ENCODE peak calls at places on chromosomes 2 and 18, in six cellular contexts. One of them, this sample, is unnamed. For H3K9me3 and H3K4me1, the result is how much of the 10 kb centered on the place peaks cover.

GRCh38 chr18:79982736-79983135 is 5.6 kb downstream of the TXNL4A start:
- DNase-seq in heart right ventricle: no peak
- DNase-seq in left ventricle myocardium inferior: no peak
- DNase-seq in body of pancreas: peak
- DNase-seq in aorta: no peak
- DNase-seq in IMR-90: peak
- DNase-seq in this sample: no peak

GRCh38 chr2:120914839-120915521 is 179.3 kb downstream of the GLI2 start:
- DNase-seq in IMR-90: peak
- DNase-seq in body of pancreas: peak
- DNase-seq in aorta: peak
- DNase-seq in left ventricle myocardium inferior: peak
- DNase-seq in heart right ventricle: peak
- DNase-seq in this sample: peak

GRCh38 chr2:238945433-238946150 is 97.7 kb downstream of the TWIST2 start:
- DNase-seq in left ventricle myocardium inferior: peak
- DNase-seq in aorta: peak
- DNase-seq in IMR-90: peak
- DNase-seq in body of pancreas: no peak
- DNase-seq in heart right ventricle: peak
- DNase-seq in this sample: peak

GRCh38 chr2:121096611-121097010 is 188.4 kb downstream of the TFCP2L1 start:
- DNase-seq in IMR-90: no peak
- DNase-seq in heart right ventricle: no peak
- DNase-seq in aorta: peak
- DNase-seq in left ventricle myocardium inferior: no peak
- DNase-seq in body of pancreas: no peak
- DNase-seq in this sample: no peak

GRCh38 chr2:63059434-63060078 is 8.9 kb downstream of the OTX1 start:
- DNase-seq in body of pancreas: no peak
- DNase-seq in aorta: no peak
- DNase-seq in heart right ventricle: no peak
- DNase-seq in left ventricle myocardium inferior: no peak
- DNase-seq in IMR-90: no peak
- DNase-seq in this sample: no peak

GRCh38 chr18:6327895-6328623 is 86.7 kb downstream of the L3MBTL4 start:
- DNase-seq in left ventricle myocardium inferior: no peak
- DNase-seq in aorta: no peak
- DNase-seq in body of pancreas: peak
- DNase-seq in heart right ventricle: no peak
- DNase-seq in IMR-90: no peak
- DNase-seq in this sample: no peak

GRCh38 chr18:60292186-60292585 is 80.4 kb downstream of the MC4R start:
- DNase-seq in aorta: no peak
- DNase-seq in body of pancreas: no peak
- DNase-seq in left ventricle myocardium inferior: no peak
- DNase-seq in heart right ventricle: no peak
- DNase-seq in IMR-90: no peak
- DNase-seq in this sample: no peak

GRCh38 chr2:13015941-13016340 is 299.2 kb downstream of the TRIB2 start:
- DNase-seq in left ventricle myocardium inferior: no peak
- DNase-seq in IMR-90: no peak
- DNase-seq in body of pancreas: no peak
- DNase-seq in aorta: no peak
- DNase-seq in heart right ventricle: no peak
- DNase-seq in this sample: no peak

GRCh38 chr18:71707985-71708500 is 836.1 kb downstream of the CBLN2 start:
- DNase-seq in aorta: no peak
- DNase-seq in heart right ventricle: no peak
- DNase-seq in IMR-90: no peak
- DNase-seq in body of pancreas: no peak
- DNase-seq in left ventricle myocardium inferior: no peak
- DNase-seq in this sample: no peak

GRCh38 chr18:57353940-57354461 is 1.6 kb downstream of the ST8SIA3 start:
- DNase-seq in left ventricle myocardium inferior: peak
- DNase-seq in aorta: peak
- DNase-seq in body of pancreas: peak
- DNase-seq in IMR-90: peak
- DNase-seq in heart right ventricle: peak
- DNase-seq in this sample: peak

GRCh38 chr18:63040788-63041410 is 278.7 kb downstream of the BCL2 start:
- DNase-seq in heart right ventricle: no peak
- DNase-seq in aorta: no peak
- DNase-seq in IMR-90: no peak
- DNase-seq in body of pancreas: no peak
- DNase-seq in left ventricle myocardium inferior: no peak
- DNase-seq in this sample: no peak

GRCh38 chr2:121147766-121148165 is 137.2 kb downstream of the TFCP2L1 start:
- DNase-seq in left ventricle myocardium inferior: no peak
- DNase-seq in body of pancreas: no peak
- DNase-seq in IMR-90: no peak
- DNase-seq in heart right ventricle: no peak
- DNase-seq in aorta: no peak
- DNase-seq in this sample: no peak

GRCh38 chr2:112004246-112004645 is 50.8 kb upstream of the TMEM87B start:
- DNase-seq in aorta: no peak
- DNase-seq in heart right ventricle: peak
- DNase-seq in body of pancreas: peak
- DNase-seq in left ventricle myocardium inferior: peak
- DNase-seq in IMR-90: peak
- DNase-seq in this sample: peak

GRCh38 chr2:241151934-241152660 is 1.8 kb downstream of the PPP1R7 start:
- DNase-seq in body of pancreas: no peak
- DNase-seq in IMR-90: peak
- DNase-seq in left ventricle myocardium inferior: no peak
- DNase-seq in heart right ventricle: no peak
- DNase-seq in aorta: peak
- DNase-seq in this sample: no peak

GRCh38 chr2:142217804-142218203 is 87.0 kb upstream of the LRP1B start:
- DNase-seq in heart right ventricle: no peak
- DNase-seq in body of pancreas: no peak
- DNase-seq in left ventricle myocardium inferior: no peak
- DNase-seq in IMR-90: peak
- DNase-seq in aorta: no peak
- DNase-seq in this sample: no peak

GRCh38 chr2:12397861-12398260 is 318.9 kb upstream of the TRIB2 start:
- DNase-seq in left ventricle myocardium inferior: no peak
- DNase-seq in aorta: no peak
- DNase-seq in body of pancreas: no peak
- DNase-seq in heart right ventricle: peak
- DNase-seq in IMR-90: no peak
- DNase-seq in this sample: peak

GRCh38 chr2:227460079-227460485 is 11.9 kb upstream of the AGFG1 start:
- DNase-seq in heart right ventricle: no peak
- DNase-seq in left ventricle myocardium inferior: no peak
- DNase-seq in body of pancreas: no peak
- DNase-seq in aorta: no peak
- DNase-seq in IMR-90: peak
- DNase-seq in this sample: no peak

GRCh38 chr18:60675801-60676200 is 303.2 kb upstream of the MC4R start:
- DNase-seq in heart right ventricle: no peak
- DNase-seq in left ventricle myocardium inferior: no peak
- DNase-seq in body of pancreas: peak
- DNase-seq in aorta: no peak
- DNase-seq in IMR-90: no peak
- DNase-seq in this sample: no peak

GRCh38 chr18:61891271-61891670 is 1.5 kb downstream of the RNF152 start:
- DNase-seq in heart right ventricle: no peak
- DNase-seq in left ventricle myocardium inferior: no peak
- DNase-seq in IMR-90: no peak
- DNase-seq in body of pancreas: no peak
- DNase-seq in aorta: no peak
- DNase-seq in this sample: no peak

GRCh38 chr2:205287316-205287715 is 395.0 kb upstream of the NRP2 start:
- DNase-seq in left ventricle myocardium inferior: no peak
- DNase-seq in IMR-90: peak
- DNase-seq in heart right ventricle: no peak
- DNase-seq in aorta: no peak
- DNase-seq in body of pancreas: no peak
- DNase-seq in this sample: no peak

GRCh38 chr2:216777637-216778273 is 82.1 kb downstream of the TNP1 start:
- DNase-seq in IMR-90: peak
- DNase-seq in aorta: no peak
- DNase-seq in heart right ventricle: no peak
- DNase-seq in body of pancreas: peak
- DNase-seq in left ventricle myocardium inferior: no peak
- DNase-seq in this sample: no peak

GRCh38 chr2:207813221-207813916 is 43.7 kb upstream of the FZD5 start:
- DNase-seq in left ventricle myocardium inferior: no peak
- DNase-seq in body of pancreas: no peak
- DNase-seq in heart right ventricle: no peak
- DNase-seq in IMR-90: no peak
- DNase-seq in aorta: no peak
- DNase-seq in this sample: no peak

GRCh38 chr2:236763821-236764220 is 194.2 kb downstream of the ACKR3 start:
- DNase-seq in heart right ventricle: no peak
- DNase-seq in IMR-90: no peak
- DNase-seq in body of pancreas: no peak
- DNase-seq in left ventricle myocardium inferior: no peak
- DNase-seq in aorta: no peak
- DNase-seq in this sample: no peak

GRCh38 chr18:69658137-69658536 is 257.4 kb downstream of the DOK6 start:
- DNase-seq in aorta: no peak
- DNase-seq in heart right ventricle: no peak
- DNase-seq in left ventricle myocardium inferior: no peak
- DNase-seq in body of pancreas: no peak
- DNase-seq in IMR-90: peak
- DNase-seq in this sample: no peak

GRCh38 chr2:127829845-127830246 is 18.9 kb upstream of the WDR33 start:
- DNase-seq in IMR-90: no peak
- DNase-seq in body of pancreas: no peak
- DNase-seq in heart right ventricle: no peak
- DNase-seq in aorta: no peak
- DNase-seq in left ventricle myocardium inferior: no peak
- DNase-seq in this sample: no peak
- H3K27ac ChIP-seq in IMR-90: no peak
- H3K27ac ChIP-seq in body of pancreas: no peak
- H3K27ac ChIP-seq in heart right ventricle: peak
- H3K27ac ChIP-seq in aorta: no peak
- H3K27ac ChIP-seq in left ventricle myocardium inferior: no peak
- H3K27ac ChIP-seq in this sample: no peak

GRCh38 chr2:51265539-51265938 is 233.6 kb upstream of the NRXN1 start:
- DNase-seq in left ventricle myocardium inferior: no peak
- DNase-seq in heart right ventricle: no peak
- DNase-seq in body of pancreas: no peak
- DNase-seq in IMR-90: no peak
- DNase-seq in aorta: no peak
- DNase-seq in this sample: no peak

GRCh38 chr2:51258301-51258700 is 226.4 kb upstream of the NRXN1 start:
- DNase-seq in aorta: no peak
- DNase-seq in IMR-90: no peak
- DNase-seq in heart right ventricle: no peak
- DNase-seq in left ventricle myocardium inferior: no peak
- DNase-seq in body of pancreas: no peak
- DNase-seq in this sample: no peak

DNA sequence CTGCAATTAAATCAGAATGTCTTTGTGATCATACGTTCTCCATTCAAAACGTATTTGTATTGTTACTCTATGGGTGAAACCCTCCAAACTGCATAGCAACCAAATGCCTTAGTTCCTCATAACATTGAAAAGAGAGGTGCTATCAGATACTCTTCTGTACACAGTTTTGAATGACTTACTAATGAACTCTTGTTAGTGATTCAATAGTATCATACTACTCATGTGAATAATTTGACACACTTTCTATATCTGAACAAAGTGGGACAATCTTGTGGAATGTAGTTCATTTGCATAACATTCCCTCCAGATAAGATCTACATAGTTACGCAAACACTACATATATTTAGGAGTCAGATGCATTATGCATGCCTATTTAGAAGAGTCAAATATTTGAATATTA is 232.0 kb upstream of the NRXN1 start:
- DNase-seq in aorta: no peak
- DNase-seq in heart right ventricle: no peak
- DNase-seq in left ventricle myocardium inferior: no peak
- DNase-seq in IMR-90: no peak
- DNase-seq in body of pancreas: no peak
- DNase-seq in this sample: no peak
- H3K9me3 ChIP-seq in aorta: under half
- H3K9me3 ChIP-seq in heart right ventricle: under half
- H3K9me3 ChIP-seq in left ventricle myocardium inferior: under half
- H3K9me3 ChIP-seq in IMR-90: under half
- H3K9me3 ChIP-seq in body of pancreas: under half
- H3K9me3 ChIP-seq in this sample: under half

GRCh38 chr2:118855451-118856279 is 8.2 kb upstream of the EN1 start:
- DNase-seq in left ventricle myocardium inferior: peak
- DNase-seq in aorta: peak
- DNase-seq in body of pancreas: peak
- DNase-seq in heart right ventricle: peak
- DNase-seq in IMR-90: peak
- DNase-seq in this sample: peak
- H3K4me1 ChIP-seq in left ventricle myocardium inferior: half or more
- H3K4me1 ChIP-seq in aorta: under half
- H3K4me1 ChIP-seq in body of pancreas: under half
- H3K4me1 ChIP-seq in heart right ventricle: under half
- H3K4me1 ChIP-seq in IMR-90: under half
- H3K4me1 ChIP-seq in this sample: under half

GRCh38 chr2:8543412-8544167 is 138.3 kb upstream of the ID2 start:
- DNase-seq in heart right ventricle: peak
- DNase-seq in IMR-90: peak
- DNase-seq in body of pancreas: peak
- DNase-seq in left ventricle myocardium inferior: peak
- DNase-seq in aorta: peak
- DNase-seq in this sample: peak

GRCh38 chr2:8541223-8541622 is 140.6 kb upstream of the ID2 start:
- DNase-seq in aorta: peak
- DNase-seq in IMR-90: no peak
- DNase-seq in heart right ventricle: no peak
- DNase-seq in body of pancreas: no peak
- DNase-seq in left ventricle myocardium inferior: peak
- DNase-seq in this sample: no peak

GRCh38 chr2:8543065-8543411 is 138.8 kb upstream of the ID2 start:
- DNase-seq in heart right ventricle: no peak
- DNase-seq in aorta: peak
- DNase-seq in IMR-90: no peak
- DNase-seq in left ventricle myocardium inferior: peak
- DNase-seq in body of pancreas: no peak
- DNase-seq in this sample: no peak

GRCh38 chr2:8541636-8542035 is 140.2 kb upstream of the ID2 start:
- DNase-seq in heart right ventricle: no peak
- DNase-seq in body of pancreas: no peak
- DNase-seq in left ventricle myocardium inferior: peak
- DNase-seq in aorta: peak
- DNase-seq in IMR-90: no peak
- DNase-seq in this sample: no peak

DNA sequence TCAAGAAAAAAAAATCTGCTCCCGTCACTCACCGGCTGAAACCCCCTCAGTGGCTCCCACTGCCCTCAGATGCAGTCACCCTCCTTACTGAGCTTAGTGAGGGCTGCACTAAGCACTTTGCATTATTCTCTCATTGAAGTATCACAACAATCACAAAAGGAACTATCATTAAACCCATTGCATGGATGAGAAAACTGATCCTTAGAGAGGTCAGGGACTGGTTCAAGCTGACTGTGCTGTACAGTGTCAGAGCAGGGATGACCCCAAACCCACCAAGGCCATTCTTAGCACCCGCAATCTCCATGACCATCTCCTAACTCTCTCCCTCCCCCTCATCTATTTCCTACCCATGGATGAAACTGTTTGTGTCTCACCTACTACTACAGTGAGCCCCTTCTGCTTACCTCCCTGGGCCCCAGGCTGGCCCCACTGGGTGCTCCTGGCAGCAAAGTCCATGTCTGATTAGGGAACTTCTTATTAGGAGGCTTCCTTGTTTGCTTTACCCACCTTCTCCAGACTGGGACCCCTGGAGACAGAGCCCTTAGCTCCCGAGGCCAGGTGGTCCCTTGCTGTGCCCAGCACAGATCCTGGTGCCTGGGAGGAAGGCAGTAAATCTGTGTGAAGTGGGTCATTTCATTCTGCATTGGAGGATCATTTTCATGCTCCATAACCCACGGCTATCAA is 139.3 kb upstream of the ID2 start:
- DNase-seq in IMR-90: no peak
- DNase-seq in body of pancreas: no peak
- DNase-seq in aorta: peak
- DNase-seq in left ventricle myocardium inferior: peak
- DNase-seq in heart right ventricle: no peak
- DNase-seq in this sample: no peak
- H3K27ac ChIP-seq in IMR-90: no peak
- H3K27ac ChIP-seq in body of pancreas: peak
- H3K27ac ChIP-seq in aorta: no peak
- H3K27ac ChIP-seq in left ventricle myocardium inferior: no peak
- H3K27ac ChIP-seq in heart right ventricle: peak
- H3K27ac ChIP-seq in this sample: peak